ENCODE peak calls at places on chromosome 1, in eight cellular contexts. Q is skeletal muscle cell; N is tibial nerve; A is activated T-helper 1 cell treated with anti-CD3 and anti-CD28 coated beads, Interleukin-2, amount 50 U/mL, for 16 hours; F is T-helper 2 cell; J is NCI-H1092; B is NAMALWA; Z is activated CD8-positive, alpha-beta memory T cell treated with anti-CD3 and anti-CD28 coated beads for 24 hours. M is an unnamed sample.

GRCh38 chr1:11331036-11331765 is 58.2 kb downstream of the UBIAD1 start:
- DNase-seq in Q (no peak), N (no peak), A (no peak), F (no peak), J (no peak), B (no peak), Z (no peak), M (no peak)

GRCh38 chr1:85295654-85296053 is 19.2 kb upstream of the BCL10 start:
- DNase-seq in Q (no peak), N (no peak), A (no peak), F (no peak), J (no peak), B (no peak), Z (no peak), M (no peak)

GRCh38 chr1:119670898-119671297 is 22.8 kb upstream of the ZNF697 start:
- DNase-seq in Q (no peak), N (no peak), A (no peak), F (no peak), J (no peak), B (no peak), Z (no peak), M (no peak)

GRCh38 chr1:19759740-19760089 is 40.0 kb downstream of the TMCO4 start:
- DNase-seq in Q (no peak), N (no peak), A (no peak), F (no peak), J (no peak), B (no peak), Z (no peak), M (no peak)

GRCh38 chr1:37755290-37755689 is 9.6 kb downstream of the EPHA10 start:
- DNase-seq in Q (no peak), N (no peak), A (no peak), F (no peak), J (no peak), B (no peak), Z (peak; percentile 52), M (no peak)

GRCh38 chr1:40901886-40902633 is 39.9 kb upstream of the CITED4 start:
- DNase-seq in Q (peak; percentile 94), N (peak; percentile 66), A (no peak), F (no peak), J (no peak), B (no peak), Z (no peak), M (no peak)

GRCh38 chr1:31633117-31633516 is 11.6 kb downstream of the PEF1 start:
- DNase-seq in Q (no peak), N (no peak), A (no peak), F (no peak), J (no peak), B (peak; percentile 57), Z (no peak), M (no peak)

GRCh38 chr1:228863776-228864175 is 128.5 kb downstream of the RHOU start:
- DNase-seq in Q (no peak), N (no peak), A (no peak), F (no peak), J (no peak), B (no peak), Z (peak; percentile 49), M (no peak)

GRCh38 chr1:7287013-7287412 is 484.1 kb upstream of the VAMP3 start:
- DNase-seq in Q (no peak), N (no peak), A (no peak), F (no peak), J (no peak), B (peak; percentile 17), Z (no peak), M (no peak)

GRCh38 chr1:41689139-41689538 is 204.7 kb upstream of the EDN2 start:
- DNase-seq in Q (no peak), N (no peak), A (no peak), F (no peak), J (no peak), B (no peak), Z (no peak), M (no peak)

GRCh38 chr1:159970932-159971342 is 16.9 kb upstream of the SLAMF9 start:
- DNase-seq in Q (no peak), N (no peak), A (no peak), F (no peak), J (no peak), B (no peak), Z (no peak), M (no peak)

GRCh38 chr1:32618673-32619221 is 31.6 kb downstream of the ZBTB8OS start:
- DNase-seq in Q (no peak), N (no peak), A (no peak), F (no peak), J (no peak), B (peak; percentile 53), Z (no peak), M (no peak)

GRCh38 chr1:94637096-94637495 is 95.5 kb upstream of the F3 start:
- DNase-seq in Q (no peak), N (no peak), A (no peak), F (no peak), J (no peak), B (no peak), Z (no peak), M (no peak)

GRCh38 chr1:212951058-212951923 is 950 bp downstream of the VASH2 start:
- DNase-seq in Q (no peak), N (no peak), A (no peak), F (no peak), J (no peak), B (no peak), Z (no peak), M (no peak)

GRCh38 chr1:64295566-64295965 is 92.1 kb downstream of the UBE2U start:
- DNase-seq in Q (no peak), N (no peak), A (no peak), F (no peak), J (no peak), B (no peak), Z (no peak), M (no peak)

GRCh38 chr1:203644661-203645510 is 18.3 kb downstream of the ATP2B4 start:
- DNase-seq in Q (no peak), N (no peak), A (no peak), F (no peak), J (no peak), B (no peak), Z (no peak), M (no peak)

GRCh38 chr1:22831729-22832413 is 121.2 kb downstream of the EPHB2 start:
- DNase-seq in Q (peak; percentile 90), N (no peak), A (no peak), F (no peak), J (no peak), B (no peak), Z (no peak), M (no peak)

GRCh38 chr1:234918216-234918841 is 210.3 kb downstream of the TOMM20 start:
- DNase-seq in Q (no peak), N (no peak), A (no peak), F (no peak), J (no peak), B (no peak), Z (no peak), M (no peak)

GRCh38 chr1:2981981-2982614 is 39.2 kb upstream of the ACTRT2 start:
- DNase-seq in Q (no peak), N (no peak), A (no peak), F (no peak), J (no peak), B (no peak), Z (no peak), M (no peak)

GRCh38 chr1:22673486-22674409 is 20.7 kb downstream of the C1QB start:
- DNase-seq in Q (peak; percentile 15), N (peak; percentile 60), A (no peak), F (no peak), J (peak; percentile 38), B (peak; percentile 56), Z (no peak), M (peak; percentile 61)

GRCh38 chr1:197884173-197884572 is 18.3 kb upstream of the C1orf53 start:
- DNase-seq in Q (no peak), N (no peak), A (no peak), F (no peak), J (no peak), B (no peak), Z (no peak), M (no peak)

GRCh38 chr1:224637510-224637909 is 21.4 kb downstream of the CNIH3 start:
- DNase-seq in Q (peak; percentile 72), N (no peak), A (no peak), F (no peak), J (no peak), B (no peak), Z (no peak), M (no peak)

M was measured in omental fat pad.